ENCODE peak calls at places on chromosomes 2 and 18, in six cellular contexts. H is RWPE1, M is cardiac fibroblast, P is AG09319, R is psoas muscle, B is K562. F is an unnamed sample.

GRCh38 chr2:128821010-128821409 is 502.3 kb upstream of the HS6ST1 start:
- DNase-seq in B (no peak), H (no peak), R (no peak), M (no peak), P (no peak), F (no peak)

GRCh38 chr2:114001936-114002335 is 112.0 kb downstream of the ACTR3 start:
- DNase-seq in P (no peak), B (no peak), M (no peak), R (no peak), H (no peak), F (no peak)

GRCh38 chr18:36214811-36215210 is 27.5 kb downstream of the MOCOS start:
- DNase-seq in P (no peak), R (no peak), M (no peak), B (no peak), H (no peak), F (no peak)

GRCh38 chr2:239318790-239319189 is 82.0 kb downstream of the HDAC4 start:
- DNase-seq in B (peak), R (no peak), H (no peak), M (peak), P (no peak), F (no peak)

GRCh38 chr2:767944-768343 is 90.7 kb upstream of the TMEM18 start:
- DNase-seq in P (no peak), R (no peak), M (no peak), B (no peak), H (no peak), F (no peak)

GRCh38 chr2:14422426-14422825 is 210.1 kb upstream of the LRATD1 start:
- DNase-seq in B (no peak), R (no peak), M (no peak), H (no peak), P (no peak), F (no peak)

GRCh38 chr2:161386228-161386627 is 29.9 kb upstream of the TBR1 start:
- DNase-seq in B (no peak), H (no peak), R (no peak), M (no peak), P (no peak), F (no peak)

GRCh38 chr2:133569416-133569815 is 1.2 kb upstream of the NCKAP5 start:
- DNase-seq in R (no peak), M (no peak), H (no peak), P (no peak), B (no peak), F (no peak)

GRCh38 chr2:147110317-147110716 is 734.5 kb upstream of the ACVR2A start:
- DNase-seq in B (no peak), H (no peak), R (no peak), P (no peak), M (no peak), F (no peak)

GRCh38 chr2:156087875-156088274 is 244.6 kb downstream of the NR4A2 start:
- DNase-seq in R (no peak), M (peak), B (no peak), H (peak), P (no peak), F (peak)

GRCh38 chr18:3441290-3441689 is 8.7 kb upstream of the TGIF1 start:
- DNase-seq in M (peak), P (no peak), R (no peak), H (no peak), B (peak), F (peak)

GRCh38 chr2:109654316-109655050 is 40.3 kb downstream of the SOWAHC start:
- DNase-seq in R (no peak), B (no peak), P (no peak), M (no peak), H (no peak), F (no peak)

GRCh38 chr2:94861308-94862152 is 9.7 kb upstream of the TEKT4 start:
- DNase-seq in H (no peak), R (no peak), P (no peak), B (no peak), M (no peak), F (no peak)

GRCh38 chr2:104164721-104165252 is 689.1 kb upstream of the POU3F3 start:
- DNase-seq in R (no peak), P (no peak), M (no peak), B (no peak), H (no peak), F (no peak)

GRCh38 chr2:70790079-70790963 is at the start of gene FIGLA:
- DNase-seq in R (no peak), H (no peak), P (no peak), B (no peak), M (no peak), F (no peak)

DNA sequence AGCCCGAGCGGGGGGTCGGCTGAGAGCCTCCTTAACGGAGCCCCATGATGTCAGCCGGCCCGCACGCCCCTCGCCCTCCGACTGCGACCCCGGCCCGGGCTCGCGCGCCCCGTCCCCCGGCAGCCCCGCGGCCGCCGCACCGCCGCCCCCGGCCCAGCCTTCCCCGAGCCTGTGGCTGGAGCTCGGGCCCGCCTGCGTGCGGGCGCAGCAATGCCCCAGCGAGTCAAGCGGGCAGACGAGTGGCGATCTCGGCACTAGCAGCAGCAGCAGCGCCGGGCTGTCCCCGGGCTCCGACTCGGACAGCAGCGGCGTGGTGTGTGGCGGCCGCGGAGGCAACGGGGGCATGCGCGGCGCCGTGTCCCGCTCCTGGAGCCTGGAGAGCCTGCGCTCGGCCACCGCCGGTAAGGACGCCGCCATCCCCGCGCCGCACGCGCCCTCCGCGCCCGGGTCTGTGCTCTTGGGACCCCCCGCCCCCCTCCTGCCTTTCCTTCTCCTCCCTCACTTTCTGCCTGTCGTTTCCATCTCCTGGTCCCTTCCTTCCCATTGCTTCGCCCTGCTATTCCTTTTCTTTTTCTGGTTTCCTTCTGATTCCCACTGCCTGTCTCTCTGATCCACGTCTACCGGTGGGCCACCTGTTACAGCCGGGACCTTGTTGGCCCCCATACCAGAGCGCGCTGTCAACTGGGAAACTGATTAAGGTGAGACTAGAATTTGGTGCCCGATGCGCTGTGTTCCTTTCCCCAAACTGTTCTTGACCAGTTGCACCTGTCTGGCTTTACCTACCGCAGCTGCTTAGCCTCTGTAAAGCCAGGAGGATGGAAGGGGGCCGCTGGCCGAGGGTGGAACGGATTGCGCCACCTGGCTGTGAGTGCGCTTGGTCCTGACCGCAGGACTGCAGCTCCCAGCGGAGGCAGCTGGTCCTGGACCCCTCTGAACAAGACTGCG is 127.4 kb downstream of the ARHGEF4 start:
- DNase-seq in R (no peak), M (peak), H (no peak), B (peak), P (no peak), F (no peak)
- TF ChIP-seq CTCF in R (peak), M (no peak), H (no peak), B (peak), P (no peak), F (peak)

GRCh38 chr2:178796079-178796677 is 11.0 kb downstream of the TTN start:
- DNase-seq in P (peak), H (peak), R (no peak), M (peak), B (peak), F (no peak)
- TF ChIP-seq CTCF in P (peak), H (peak), R (peak), M (peak), B (peak), F (peak)

DNA sequence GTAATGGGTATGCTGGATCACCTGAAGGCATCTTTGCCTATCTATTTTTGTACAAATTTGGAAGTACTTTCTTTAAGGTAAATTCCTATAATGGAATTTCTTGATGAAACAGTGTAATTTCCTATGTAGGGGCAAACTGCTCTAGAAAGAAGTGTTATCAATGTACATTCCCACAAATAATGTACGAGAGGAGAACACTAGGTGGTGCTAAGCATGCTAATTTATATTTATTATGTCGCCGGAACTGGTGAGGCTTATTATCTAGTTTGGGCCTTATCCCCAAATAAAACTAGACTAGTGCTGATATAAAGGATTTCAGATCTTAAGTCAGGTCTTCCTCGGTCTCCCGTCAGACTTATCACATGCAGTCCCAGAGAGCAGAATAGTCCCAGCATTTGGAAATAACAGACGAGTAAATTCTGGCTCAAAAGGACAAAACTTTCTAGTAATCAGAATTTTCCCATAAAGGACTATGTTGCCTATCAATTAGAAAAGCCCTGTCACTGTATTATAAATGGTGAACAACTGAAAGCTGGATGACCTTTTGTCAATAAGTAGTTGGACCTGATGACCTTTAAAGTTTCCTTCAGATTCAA is 86.9 kb upstream of the RBBP8 start:
- DNase-seq in B (peak), R (no peak), P (no peak), H (no peak), M (peak), F (no peak)
- TF ChIP-seq CTCF in B (peak), R (peak), P (peak), H (peak), M (peak), F (peak)

GRCh38 chr2:231685349-231686191 is 22.8 kb upstream of the PTMA start:
- DNase-seq in R (no peak), H (no peak), M (no peak), B (no peak), P (no peak), F (no peak)
- TF ChIP-seq CTCF in R (no peak), H (no peak), M (peak), B (peak), P (no peak), F (peak)